ENCODE peak calls at places on chromosomes 11 and 22, in ten cellular contexts. One of them, this sample, is unnamed.

GRCh38 chr22:48264586-48264985 is 1502.1 kb downstream of the TBC1D22A start:
- DNase-seq in foreskin fibroblast: no peak
- DNase-seq in brain microvascular endothelial cell: no peak
- DNase-seq in suprapubic skin: peak; percentile 61
- DNase-seq in HepG2: no peak
- DNase-seq in heart left ventricle: no peak
- DNase-seq in stomach: no peak
- DNase-seq in RWPE1: no peak
- DNase-seq in lower leg skin: peak; percentile 57
- DNase-seq in MCF 10A: no peak
- DNase-seq in this sample: no peak

GRCh38 chr22:44351685-44352377 is 39.1 kb upstream of the SHISAL1 start:
- DNase-seq in foreskin fibroblast: peak; percentile 95
- DNase-seq in brain microvascular endothelial cell: peak; percentile 88
- DNase-seq in suprapubic skin: no peak
- DNase-seq in HepG2: no peak
- DNase-seq in heart left ventricle: no peak
- DNase-seq in stomach: no peak
- DNase-seq in RWPE1: peak; percentile 76
- DNase-seq in lower leg skin: no peak
- DNase-seq in MCF 10A: peak; percentile 95
- DNase-seq in this sample: peak; percentile 63

GRCh38 chr11:75301602-75302345 is 49.7 kb downstream of the ARRB1 start:
- DNase-seq in foreskin fibroblast: no peak
- DNase-seq in brain microvascular endothelial cell: no peak
- DNase-seq in suprapubic skin: no peak
- DNase-seq in HepG2: no peak
- DNase-seq in heart left ventricle: no peak
- DNase-seq in stomach: peak; percentile 83
- DNase-seq in RWPE1: no peak
- DNase-seq in lower leg skin: no peak
- DNase-seq in MCF 10A: no peak
- DNase-seq in this sample: no peak

GRCh38 chr11:10480026-10480425 is 25.0 kb downstream of the AMPD3 start:
- DNase-seq in foreskin fibroblast: no peak
- DNase-seq in brain microvascular endothelial cell: no peak
- DNase-seq in suprapubic skin: peak; percentile 34
- DNase-seq in HepG2: no peak
- DNase-seq in heart left ventricle: no peak
- DNase-seq in stomach: no peak
- DNase-seq in RWPE1: no peak
- DNase-seq in lower leg skin: peak; percentile 57
- DNase-seq in MCF 10A: no peak
- DNase-seq in this sample: no peak

GRCh38 chr11:75249704-75250103 is 9.1 kb downstream of the TPBGL start:
- DNase-seq in foreskin fibroblast: no peak
- DNase-seq in brain microvascular endothelial cell: no peak
- DNase-seq in suprapubic skin: peak; percentile 37
- DNase-seq in HepG2: no peak
- DNase-seq in heart left ventricle: no peak
- DNase-seq in stomach: no peak
- DNase-seq in RWPE1: no peak
- DNase-seq in lower leg skin: peak; percentile 71
- DNase-seq in MCF 10A: no peak
- DNase-seq in this sample: no peak

GRCh38 chr11:22702022-22702421 is 35.6 kb downstream of the GAS2 start:
- DNase-seq in foreskin fibroblast: no peak
- DNase-seq in brain microvascular endothelial cell: no peak
- DNase-seq in suprapubic skin: no peak
- DNase-seq in HepG2: no peak
- DNase-seq in heart left ventricle: no peak
- DNase-seq in stomach: no peak
- DNase-seq in RWPE1: no peak
- DNase-seq in lower leg skin: no peak
- DNase-seq in MCF 10A: no peak
- DNase-seq in this sample: no peak

GRCh38 chr22:42307806-42308563 is 37.5 kb upstream of the TCF20 start:
- DNase-seq in foreskin fibroblast: no peak
- DNase-seq in brain microvascular endothelial cell: no peak
- DNase-seq in suprapubic skin: no peak
- DNase-seq in HepG2: no peak
- DNase-seq in heart left ventricle: no peak
- DNase-seq in stomach: no peak
- DNase-seq in RWPE1: no peak
- DNase-seq in lower leg skin: no peak
- DNase-seq in MCF 10A: no peak
- DNase-seq in this sample: no peak

GRCh38 chr11:116835042-116835772 is 2.2 kb downstream of the APOA1 start:
- DNase-seq in foreskin fibroblast: no peak
- DNase-seq in brain microvascular endothelial cell: no peak
- DNase-seq in suprapubic skin: no peak
- DNase-seq in HepG2: no peak
- DNase-seq in heart left ventricle: no peak
- DNase-seq in stomach: no peak
- DNase-seq in RWPE1: no peak
- DNase-seq in lower leg skin: no peak
- DNase-seq in MCF 10A: no peak
- DNase-seq in this sample: no peak

GRCh38 chr11:11864803-11865202 is 23.0 kb downstream of the USP47 start:
- DNase-seq in foreskin fibroblast: no peak
- DNase-seq in brain microvascular endothelial cell: no peak
- DNase-seq in suprapubic skin: no peak
- DNase-seq in HepG2: no peak
- DNase-seq in heart left ventricle: no peak
- DNase-seq in stomach: no peak
- DNase-seq in RWPE1: no peak
- DNase-seq in lower leg skin: no peak
- DNase-seq in MCF 10A: no peak
- DNase-seq in this sample: no peak

GRCh38 chr22:27879923-27880322 is 39.1 kb downstream of the PITPNB start:
- DNase-seq in foreskin fibroblast: peak; percentile 56
- DNase-seq in brain microvascular endothelial cell: peak; percentile 41
- DNase-seq in suprapubic skin: no peak
- DNase-seq in HepG2: peak; percentile 56
- DNase-seq in heart left ventricle: no peak
- DNase-seq in stomach: no peak
- DNase-seq in RWPE1: peak; percentile 30
- DNase-seq in lower leg skin: no peak
- DNase-seq in MCF 10A: peak; percentile 55
- DNase-seq in this sample: no peak

GRCh38 chr11:66725646-66726045 is 3.4 kb downstream of the SPTBN2 start:
- DNase-seq in foreskin fibroblast: no peak
- DNase-seq in brain microvascular endothelial cell: no peak
- DNase-seq in suprapubic skin: no peak
- DNase-seq in HepG2: no peak
- DNase-seq in heart left ventricle: no peak
- DNase-seq in stomach: no peak
- DNase-seq in RWPE1: no peak
- DNase-seq in lower leg skin: no peak
- DNase-seq in MCF 10A: no peak
- DNase-seq in this sample: no peak

GRCh38 chr11:62124186-62125113 is 639 bp downstream of the INCENP start:
- DNase-seq in foreskin fibroblast: peak; percentile 65
- DNase-seq in brain microvascular endothelial cell: peak; percentile 33
- DNase-seq in suprapubic skin: no peak
- DNase-seq in HepG2: peak; percentile 37
- DNase-seq in heart left ventricle: no peak
- DNase-seq in stomach: no peak
- DNase-seq in RWPE1: peak; percentile 42
- DNase-seq in lower leg skin: no peak
- DNase-seq in MCF 10A: peak; percentile 45
- DNase-seq in this sample: peak; percentile 47

GRCh38 chr11:7892059-7892699 is 38.9 kb downstream of the OR10A6 start:
- DNase-seq in foreskin fibroblast: peak; percentile 95
- DNase-seq in brain microvascular endothelial cell: peak; percentile 38
- DNase-seq in suprapubic skin: no peak
- DNase-seq in HepG2: no peak
- DNase-seq in heart left ventricle: no peak
- DNase-seq in stomach: no peak
- DNase-seq in RWPE1: no peak
- DNase-seq in lower leg skin: no peak
- DNase-seq in MCF 10A: no peak
- DNase-seq in this sample: no peak

GRCh38 chr11:65422633-65423515 is at the start of gene NEAT1:
- DNase-seq in foreskin fibroblast: peak; percentile 98
- DNase-seq in brain microvascular endothelial cell: peak; percentile 89
- DNase-seq in suprapubic skin: peak; percentile 99
- DNase-seq in HepG2: peak; percentile 87
- DNase-seq in heart left ventricle: peak; percentile 98
- DNase-seq in stomach: peak; percentile 98
- DNase-seq in RWPE1: peak; percentile 71
- DNase-seq in lower leg skin: peak; percentile 100
- DNase-seq in MCF 10A: peak; percentile 91
- DNase-seq in this sample: peak; percentile 85
- TF ChIP-seq CTCF in foreskin fibroblast: no peak
- TF ChIP-seq CTCF in brain microvascular endothelial cell: no peak
- TF ChIP-seq CTCF in suprapubic skin: peak; percentile 9
- TF ChIP-seq CTCF in HepG2: no peak
- TF ChIP-seq CTCF in heart left ventricle: no peak
- TF ChIP-seq CTCF in stomach: no peak
- TF ChIP-seq CTCF in RWPE1: no peak
- TF ChIP-seq CTCF in lower leg skin: no peak
- TF ChIP-seq CTCF in MCF 10A: no peak
- TF ChIP-seq CTCF in this sample: no peak

DNA sequence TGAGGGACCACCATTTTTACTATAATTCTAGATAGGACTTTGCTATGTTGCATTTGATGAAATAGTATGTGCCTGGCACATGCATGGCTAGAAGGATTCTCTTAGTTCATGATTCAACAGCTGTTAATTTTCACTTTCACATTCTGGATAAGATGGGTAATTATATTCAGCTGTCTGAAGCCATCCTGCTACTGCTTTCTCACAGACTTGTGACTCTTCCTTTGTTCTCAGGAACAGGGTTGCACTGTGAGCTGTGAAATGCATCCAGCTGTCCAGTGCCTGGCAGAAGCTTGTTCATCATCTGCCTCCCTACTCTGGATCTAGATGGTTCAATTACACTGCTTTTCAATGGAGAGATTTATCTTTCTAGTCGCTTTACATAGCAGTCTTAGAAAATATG is 610.1 kb upstream of the ANO5 start:
- DNase-seq in foreskin fibroblast: no peak
- DNase-seq in brain microvascular endothelial cell: no peak
- DNase-seq in suprapubic skin: no peak
- DNase-seq in HepG2: no peak
- DNase-seq in heart left ventricle: no peak
- DNase-seq in stomach: no peak
- DNase-seq in RWPE1: no peak
- DNase-seq in lower leg skin: no peak
- DNase-seq in MCF 10A: no peak
- DNase-seq in this sample: no peak
- TF ChIP-seq CTCF in foreskin fibroblast: no peak
- TF ChIP-seq CTCF in brain microvascular endothelial cell: no peak
- TF ChIP-seq CTCF in suprapubic skin: no peak
- TF ChIP-seq CTCF in HepG2: no peak
- TF ChIP-seq CTCF in heart left ventricle: no peak
- TF ChIP-seq CTCF in stomach: no peak
- TF ChIP-seq CTCF in RWPE1: no peak
- TF ChIP-seq CTCF in lower leg skin: no peak
- TF ChIP-seq CTCF in MCF 10A: no peak
- TF ChIP-seq CTCF in this sample: no peak

GRCh38 chr11:71117311-71117710 is 135.1 kb downstream of the SHANK2 start:
- DNase-seq in foreskin fibroblast: no peak
- DNase-seq in brain microvascular endothelial cell: no peak
- DNase-seq in suprapubic skin: no peak
- DNase-seq in HepG2: no peak
- DNase-seq in heart left ventricle: peak; percentile 8
- DNase-seq in stomach: no peak
- DNase-seq in RWPE1: no peak
- DNase-seq in lower leg skin: no peak
- DNase-seq in MCF 10A: no peak
- DNase-seq in this sample: no peak

GRCh38 chr11:71119656-71120269 is 132.6 kb downstream of the SHANK2 start:
- DNase-seq in foreskin fibroblast: no peak
- DNase-seq in brain microvascular endothelial cell: no peak
- DNase-seq in suprapubic skin: no peak
- DNase-seq in HepG2: no peak
- DNase-seq in heart left ventricle: peak; percentile 7
- DNase-seq in stomach: no peak
- DNase-seq in RWPE1: no peak
- DNase-seq in lower leg skin: no peak
- DNase-seq in MCF 10A: no peak
- DNase-seq in this sample: no peak

GRCh38 chr11:71124127-71124526 is 128.2 kb downstream of the SHANK2 start:
- DNase-seq in foreskin fibroblast: no peak
- DNase-seq in brain microvascular endothelial cell: no peak
- DNase-seq in suprapubic skin: no peak
- DNase-seq in HepG2: no peak
- DNase-seq in heart left ventricle: no peak
- DNase-seq in stomach: no peak
- DNase-seq in RWPE1: no peak
- DNase-seq in lower leg skin: no peak
- DNase-seq in MCF 10A: no peak
- DNase-seq in this sample: no peak

GRCh38 chr11:71118671-71119250 is 133.6 kb downstream of the SHANK2 start:
- DNase-seq in foreskin fibroblast: no peak
- DNase-seq in brain microvascular endothelial cell: no peak
- DNase-seq in suprapubic skin: no peak
- DNase-seq in HepG2: no peak
- DNase-seq in heart left ventricle: peak; percentile 40
- DNase-seq in stomach: no peak
- DNase-seq in RWPE1: no peak
- DNase-seq in lower leg skin: no peak
- DNase-seq in MCF 10A: no peak
- DNase-seq in this sample: no peak

DNA sequence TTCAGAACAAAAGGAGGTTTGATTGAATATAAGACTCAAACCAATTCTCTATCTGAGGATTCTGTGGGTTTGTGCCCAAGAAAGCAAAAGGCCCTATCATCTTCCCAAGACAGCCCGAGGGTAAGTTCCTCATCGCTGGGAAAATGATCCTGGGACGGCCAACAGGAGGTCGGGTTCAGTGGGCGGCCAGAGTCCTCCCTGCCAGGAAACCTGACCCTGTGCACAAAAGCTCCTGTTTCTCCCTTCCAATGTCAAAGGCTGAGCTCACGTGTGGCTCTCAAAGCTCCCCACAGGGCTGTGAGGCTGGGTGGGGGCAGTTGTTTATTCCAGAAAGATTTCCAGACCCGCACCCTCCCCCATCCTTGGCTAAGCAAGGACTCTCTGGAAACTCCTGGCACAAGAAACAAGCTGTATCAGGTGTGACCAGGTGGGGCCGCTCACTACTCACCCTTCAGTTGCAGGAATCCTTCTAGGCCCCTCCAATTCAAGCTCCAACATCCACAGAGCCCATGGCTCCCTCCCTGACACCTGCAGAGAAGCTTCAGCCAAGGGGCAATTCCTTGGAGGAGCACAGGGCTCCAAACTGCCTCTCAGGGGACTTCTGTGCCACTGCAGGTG is 131.9 kb downstream of the SHANK2 start:
- DNase-seq in foreskin fibroblast: no peak
- DNase-seq in brain microvascular endothelial cell: no peak
- DNase-seq in suprapubic skin: no peak
- DNase-seq in HepG2: peak; percentile 38
- DNase-seq in heart left ventricle: peak; percentile 4
- DNase-seq in stomach: peak; percentile 66
- DNase-seq in RWPE1: peak; percentile 30
- DNase-seq in lower leg skin: no peak
- DNase-seq in MCF 10A: peak; percentile 16
- DNase-seq in this sample: no peak
- TF ChIP-seq CTCF in foreskin fibroblast: no peak
- TF ChIP-seq CTCF in brain microvascular endothelial cell: no peak
- TF ChIP-seq CTCF in suprapubic skin: no peak
- TF ChIP-seq CTCF in HepG2: peak; percentile 73
- TF ChIP-seq CTCF in heart left ventricle: no peak
- TF ChIP-seq CTCF in stomach: peak; percentile 49
- TF ChIP-seq CTCF in RWPE1: peak; percentile 18
- TF ChIP-seq CTCF in lower leg skin: no peak
- TF ChIP-seq CTCF in MCF 10A: no peak
- TF ChIP-seq CTCF in this sample: no peak

GRCh38 chr11:70483077-70483861 is 84.9 kb downstream of the CTTN start:
- DNase-seq in foreskin fibroblast: peak; percentile 63
- DNase-seq in brain microvascular endothelial cell: peak; percentile 43
- DNase-seq in suprapubic skin: no peak
- DNase-seq in HepG2: no peak
- DNase-seq in heart left ventricle: peak; percentile 52
- DNase-seq in stomach: peak; percentile 39
- DNase-seq in RWPE1: peak; percentile 20
- DNase-seq in lower leg skin: no peak
- DNase-seq in MCF 10A: peak; percentile 69
- DNase-seq in this sample: no peak
- TF ChIP-seq CTCF in foreskin fibroblast: peak; percentile 12
- TF ChIP-seq CTCF in brain microvascular endothelial cell: peak; percentile 63
- TF ChIP-seq CTCF in suprapubic skin: no peak
- TF ChIP-seq CTCF in HepG2: peak; percentile 28
- TF ChIP-seq CTCF in heart left ventricle: peak; percentile 53
- TF ChIP-seq CTCF in stomach: no peak
- TF ChIP-seq CTCF in RWPE1: no peak
- TF ChIP-seq CTCF in lower leg skin: no peak
- TF ChIP-seq CTCF in MCF 10A: peak; percentile 13
- TF ChIP-seq CTCF in this sample: peak; percentile 23